ENCODE peak calls at places on chromosomes 3 and 15, in eight cellular contexts. N is germinal center; H is activated naive CD4-positive, alpha-beta T cell treated with anti-CD3 and anti-CD28 coated beads, Interleukin-2, amount 10 ng/mL, durations not matched to agents 7 days and 5 days; K is breast epithelium; P is psoas muscle; J is mammary epithelial cell; A is activated CD4-positive, alpha-beta T cell treated with anti-CD3 and anti-CD28 coated beads, Interleukin-2, amount 50 U/mL, for 1 hour; Y is hippocampal formation. F is an unnamed sample.

GRCh38 chr3:62003833-62004232 is 369.5 kb downstream of the FEZF2 start:
- DNase-seq in N (no peak), H (no peak), K (no peak), P (no peak), J (no peak), A (no peak), Y (no peak), F (no peak)

GRCh38 chr15:78709263-78709882 is 68.4 kb upstream of the CHRNB4 start:
- DNase-seq in N (peak; percentile 76), H (peak; percentile 76), K (peak; percentile 70), P (peak; percentile 61), J (peak; percentile 33), A (peak; percentile 60), Y (peak; percentile 42), F (peak; percentile 16)

GRCh38 chr3:141994856-141995255 is 118.4 kb downstream of the ATP1B3 start:
- DNase-seq in N (no peak), H (no peak), K (no peak), P (no peak), J (no peak), A (no peak), Y (no peak), F (no peak)

GRCh38 chr15:61327019-61327631 is 98.0 kb upstream of the RORA start:
- DNase-seq in N (peak; percentile 21), H (no peak), K (no peak), P (peak; percentile 19), J (no peak), A (no peak), Y (no peak), F (no peak)

GRCh38 chr15:43792761-43793493 is 807 bp downstream of the SERF2 start:
- DNase-seq in N (peak; percentile 34), H (peak; percentile 51), K (no peak), P (peak; percentile 54), J (peak; percentile 22), A (no peak), Y (no peak), F (no peak)

GRCh38 chr3:89098964-89099585 is 8.3 kb upstream of the EPHA3 start:
- DNase-seq in N (peak; percentile 20), H (peak; percentile 49), K (no peak), P (no peak), J (peak; percentile 46), A (peak; percentile 13), Y (peak; percentile 5), F (peak; percentile 82)

GRCh38 chr3:128945878-128946175 is 48.0 kb downstream of the CFAP92 start:
- DNase-seq in N (no peak), H (no peak), K (no peak), P (no peak), J (no peak), A (no peak), Y (no peak), F (no peak)

GRCh38 chr3:65371053-65371452 is 667.7 kb downstream of the MAGI1 start:
- DNase-seq in N (no peak), H (no peak), K (no peak), P (no peak), J (no peak), A (no peak), Y (no peak), F (no peak)

F was measured in astrocyte of the spinal cord.